ENCODE peak calls at places on chromosome 2, in six cellular contexts. Q, H, R, Y, D and B are unnamed samples.

GRCh38 chr2:9422321-9423099 is 818 bp downstream of the ITGB1BP1 start:
- DNase-seq in Q (no peak), H (peak; percentile 39), R (no peak), Y (peak; percentile 45), D (peak; percentile 48), B (peak; percentile 34)

GRCh38 chr2:14752294-14752693 is 119.8 kb downstream of the LRATD1 start:
- DNase-seq in Q (no peak), H (no peak), R (no peak), Y (no peak), D (no peak), B (no peak)

GRCh38 chr2:150357770-150358467 is 129.5 kb downstream of the RND3 start:
- DNase-seq in Q (no peak), H (no peak), R (no peak), Y (peak; percentile 8), D (no peak), B (no peak)

GRCh38 chr2:197993830-197994229 is 189.4 kb downstream of the PLCL1 start:
- DNase-seq in Q (no peak), H (no peak), R (no peak), Y (peak; percentile 38), D (no peak), B (no peak)

GRCh38 chr2:127637725-127638252 is 8.2 kb upstream of the GPR17 start:
- DNase-seq in Q (no peak), H (no peak), R (no peak), Y (peak; percentile 82), D (no peak), B (peak; percentile 34)

GRCh38 chr2:204664708-204665121 is 119.4 kb downstream of the PARD3B start:
- DNase-seq in Q (no peak), H (no peak), R (no peak), Y (peak; percentile 81), D (no peak), B (peak; percentile 43)

GRCh38 chr2:36277146-36277808 is 78.3 kb upstream of the CRIM1 start:
- DNase-seq in Q (no peak), H (no peak), R (no peak), Y (peak; percentile 96), D (no peak), B (no peak)

GRCh38 chr2:27573452-27573851 is 9.4 kb upstream of the ZNF512 start:
- DNase-seq in Q (no peak), H (no peak), R (no peak), Y (peak; percentile 82), D (no peak), B (no peak)

GRCh38 chr2:125033871-125034270 is 1008.8 kb downstream of the CNTNAP5 start:
- DNase-seq in Q (no peak), H (no peak), R (no peak), Y (no peak), D (no peak), B (no peak)

GRCh38 chr2:95728878-95729511 is 137.2 kb downstream of the TRIM43 start:
- DNase-seq in Q (peak; percentile 3), H (peak; percentile 46), R (peak; percentile 72), Y (peak; percentile 77), D (peak; percentile 12), B (peak; percentile 73)

DNA sequence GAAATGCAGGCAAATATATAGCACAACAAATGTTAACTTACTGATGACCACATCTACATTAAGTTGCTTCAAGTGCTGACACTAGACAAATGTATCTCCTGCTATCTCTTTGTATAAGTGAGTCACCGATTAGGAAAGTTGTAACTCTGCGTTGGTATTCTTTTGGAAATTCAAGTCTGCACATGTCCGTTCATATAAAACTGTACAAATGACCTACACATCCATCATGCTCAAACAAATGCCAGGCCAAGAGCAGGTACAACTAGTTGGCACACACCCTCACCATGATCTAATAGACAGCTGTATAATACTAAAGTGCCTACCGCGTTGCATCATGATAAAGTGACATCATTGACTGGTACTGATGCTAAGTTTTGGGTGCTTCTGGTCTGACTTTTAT is 141.1 kb downstream of the RBMS1 start:
- DNase-seq in Q (no peak), H (no peak), R (no peak), Y (peak; percentile 79), D (no peak), B (no peak)
- H3K4me1 ChIP-seq in Q (peaks cover 18% of the 10 kb centered on the region), H (peaks cover 97% of the 10 kb centered on the region), R (no peaks in the 10 kb centered on the region), Y (peaks cover 7% of the 10 kb centered on the region), D (peaks cover 20% of the 10 kb centered on the region), B (no peaks in the 10 kb centered on the region)

GRCh38 chr2:108288534-108289106 is at the start of gene SULT1C2:
- DNase-seq in Q (no peak), H (no peak), R (no peak), Y (peak; percentile 39), D (no peak), B (peak; percentile 22)
- H3K4me3 ChIP-seq in Q (no peak within 1 kb of the TSS), H (peak within 1 kb of the TSS; percentile 19), R (no peak within 1 kb of the TSS), Y (no peak within 1 kb of the TSS), D (no peak within 1 kb of the TSS), B (no peak within 1 kb of the TSS)

DNA sequence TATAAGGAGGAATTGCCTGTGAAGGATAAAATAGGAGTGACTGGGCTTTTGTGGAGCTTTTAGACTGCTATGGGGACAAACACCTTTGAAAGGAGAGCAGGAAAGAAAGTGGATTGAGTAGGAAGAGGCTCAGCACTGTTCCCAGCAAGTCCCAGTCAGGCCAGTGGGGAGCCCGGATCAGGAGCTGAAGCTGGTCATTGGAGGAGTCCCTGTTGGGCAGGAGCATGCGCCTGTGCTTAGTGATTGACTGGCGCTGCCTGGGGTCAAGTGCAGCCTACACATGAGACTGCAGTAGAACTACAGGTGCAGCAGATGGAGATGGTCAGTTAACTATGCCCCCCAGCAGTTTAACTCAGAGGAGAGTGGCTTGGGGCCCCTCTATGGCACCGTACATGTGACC is 390.8 kb downstream of the CTNNA2 start:
- DNase-seq in Q (no peak), H (no peak), R (no peak), Y (no peak), D (no peak), B (no peak)
- H3K4me1 ChIP-seq in Q (no peaks in the 10 kb centered on the region), H (no peaks in the 10 kb centered on the region), R (no peaks in the 10 kb centered on the region), Y (no peaks in the 10 kb centered on the region), D (no peaks in the 10 kb centered on the region), B (no peaks in the 10 kb centered on the region)

DNA sequence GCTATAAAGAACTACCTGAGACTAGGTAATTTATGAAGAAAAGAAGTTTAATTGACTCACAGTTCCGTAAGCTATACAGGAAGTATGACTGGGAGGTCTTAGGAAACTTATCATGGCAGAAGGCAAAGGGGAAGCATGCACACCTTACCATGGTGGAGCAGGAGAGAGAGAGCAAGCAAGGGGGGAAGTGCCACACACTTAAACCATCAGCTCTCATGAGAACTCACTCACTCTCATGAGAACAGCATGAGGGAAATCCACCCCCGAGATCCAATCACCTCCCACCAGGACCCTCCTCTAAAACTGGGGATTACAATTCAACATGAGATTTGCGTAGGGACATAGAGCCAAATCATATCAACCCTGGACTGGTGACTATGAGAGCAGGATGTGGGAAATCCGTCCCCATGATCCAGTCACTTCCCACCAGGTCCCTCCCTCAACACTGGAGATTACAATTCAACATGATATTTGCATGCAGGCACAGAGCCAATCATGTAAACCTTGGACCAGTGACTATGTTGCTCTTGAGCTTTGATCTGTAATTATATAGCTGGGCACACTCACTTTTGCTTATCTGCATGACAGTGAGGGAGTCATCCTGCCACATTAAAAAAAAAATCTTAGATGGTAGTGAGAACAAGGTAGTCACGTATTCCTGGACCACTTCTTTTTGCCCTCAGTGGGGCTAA is 12.9 kb downstream of the ADAM23 start:
- DNase-seq in Q (no peak), H (no peak), R (no peak), Y (no peak), D (no peak), B (no peak)
- H3K4me3 ChIP-seq in Q (no peak overlapping the region), H (no peak overlapping the region), R (no peak overlapping the region), Y (no peak overlapping the region), D (no peak overlapping the region), B (no peak overlapping the region)

GRCh38 chr2:108637304-108637669 is 82.0 kb upstream of the RANBP2 start:
- DNase-seq in Q (no peak), H (peak; percentile 55), R (no peak), Y (peak; percentile 97), D (no peak), B (no peak)
- H3K4me1 ChIP-seq in Q (peaks cover 49% of the 10 kb centered on the region), H (peaks cover 97% of the 10 kb centered on the region), R (peaks cover 4% of the 10 kb centered on the region), Y (peaks cover 47% of the 10 kb centered on the region), D (no peaks in the 10 kb centered on the region), B (peaks cover 39% of the 10 kb centered on the region)

GRCh38 chr2:39838589-39838988 is 59.5 kb upstream of the THUMPD2 start:
- DNase-seq in Q (no peak), H (no peak), R (no peak), Y (no peak), D (no peak), B (no peak)

GRCh38 chr2:39836638-39837037 is 57.6 kb upstream of the THUMPD2 start:
- DNase-seq in Q (no peak), H (no peak), R (no peak), Y (no peak), D (no peak), B (no peak)

GRCh38 chr2:39839261-39839848 is 60.3 kb upstream of the THUMPD2 start:
- DNase-seq in Q (no peak), H (no peak), R (no peak), Y (no peak), D (no peak), B (no peak)

GRCh38 chr2:39834426-39834825 is 55.4 kb upstream of the THUMPD2 start:
- DNase-seq in Q (no peak), H (no peak), R (no peak), Y (no peak), D (no peak), B (no peak)

GRCh38 chr2:39837856-39838453 is 58.9 kb upstream of the THUMPD2 start:
- DNase-seq in Q (no peak), H (no peak), R (no peak), Y (peak; percentile 40), D (no peak), B (peak; percentile 49)
- H3K4me3 ChIP-seq in Q (no peak overlapping the region), H (no peak overlapping the region), R (no peak overlapping the region), Y (no peak overlapping the region), D (no peak overlapping the region), B (no peak overlapping the region)

DNA sequence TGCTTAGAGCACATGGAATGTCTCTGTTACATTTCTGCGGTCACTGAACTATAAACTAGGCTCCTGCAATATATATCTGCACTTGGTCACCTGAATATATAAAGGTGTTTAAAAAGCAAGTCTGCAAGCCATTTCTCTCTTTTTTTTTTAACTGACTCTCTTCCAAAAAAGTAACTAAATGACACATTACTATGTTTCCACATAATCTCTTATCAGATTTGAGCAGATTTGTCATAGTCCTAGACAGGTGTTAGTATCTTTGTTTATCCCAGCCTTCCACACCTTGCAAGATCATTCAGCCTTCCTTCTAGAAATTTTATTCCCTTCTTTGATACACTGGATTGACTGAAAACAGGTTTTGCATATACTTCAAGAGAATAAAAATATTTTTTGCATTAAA is 86.7 kb upstream of the KLF7 start:
- DNase-seq in Q (no peak), H (no peak), R (no peak), Y (no peak), D (no peak), B (no peak)
- H3K4me1 ChIP-seq in Q (peaks cover 4% of the 10 kb centered on the region), H (peaks cover 15% of the 10 kb centered on the region), R (no peaks in the 10 kb centered on the region), Y (peaks cover 45% of the 10 kb centered on the region), D (no peaks in the 10 kb centered on the region), B (peaks cover 9% of the 10 kb centered on the region)